ENCODE peak calls at places on chromosomes 6 and 20, in six cellular contexts. L, R, N, E, D and F are unnamed samples.

GRCh38 chr6:144883915-144884314 is 598.8 kb downstream of the UTRN start:
- DNase-seq in L (no peak), R (no peak), N (no peak), D (no peak), E (no peak), F (no peak)

GRCh38 chr20:14566505-14566904 is 229.1 kb upstream of the FLRT3 start:
- DNase-seq in N (peak; percentile 13), L (no peak), R (no peak), D (no peak), E (no peak), F (no peak)

GRCh38 chr20:3777726-3778629 is 3.3 kb downstream of the SPEF1 start:
- DNase-seq in E (peak; percentile 11), R (peak; percentile 85), N (peak; percentile 24), L (peak; percentile 73), D (peak; percentile 95), F (no peak)

GRCh38 chr6:100622907-100623692 is 158.4 kb upstream of the SIM1 start:
- DNase-seq in L (no peak), R (no peak), D (no peak), N (no peak), E (peak; percentile 43), F (peak; percentile 16)

GRCh38 chr6:143258945-143259344 is 191.6 kb downstream of the ADAT2 start:
- DNase-seq in R (no peak), L (no peak), N (no peak), E (no peak), D (no peak), F (no peak)

GRCh38 chr6:56357616-56358373 is 110.4 kb upstream of the COL21A1 start:
- DNase-seq in E (peak; percentile 24), L (no peak), R (no peak), D (no peak), N (peak; percentile 70), F (no peak)

GRCh38 chr6:166736606-166737005 is 109.6 kb upstream of the RPS6KA2 start:
- DNase-seq in R (no peak), N (peak; percentile 80), E (peak; percentile 71), D (peak; percentile 31), L (no peak), F (peak; percentile 42)

GRCh38 chr6:161844804-161845203 is 570.9 kb upstream of the AGPAT4 start:
- DNase-seq in N (no peak), L (no peak), D (no peak), R (no peak), E (no peak), F (no peak)

GRCh38 chr20:57409672-57410397 is 18.6 kb downstream of the RBM38 start:
- DNase-seq in R (no peak), E (no peak), D (no peak), N (no peak), L (no peak), F (no peak)

GRCh38 chr6:27143474-27144026 is 104.0 kb upstream of the PRSS16 start:
- DNase-seq in D (no peak), E (no peak), R (no peak), L (no peak), N (no peak), F (no peak)

GRCh38 chr6:27146706-27147507 is 100.6 kb upstream of the PRSS16 start:
- DNase-seq in L (peak; percentile 67), D (peak; percentile 97), N (peak; percentile 98), E (peak; percentile 99), R (peak; percentile 98), F (peak; percentile 100)

GRCh38 chr6:27145731-27146455 is 101.6 kb upstream of the PRSS16 start:
- DNase-seq in N (peak; percentile 84), R (peak; percentile 85), D (peak; percentile 96), E (peak; percentile 80), L (peak; percentile 86), F (no peak)

GRCh38 chr6:27141472-27142015 is 106.0 kb upstream of the PRSS16 start:
- DNase-seq in R (no peak), L (no peak), N (no peak), E (no peak), D (no peak), F (no peak)

GRCh38 chr6:27144740-27145079 is 102.8 kb upstream of the PRSS16 start:
- DNase-seq in L (no peak), D (no peak), E (no peak), N (no peak), R (no peak), F (no peak)
- H3K4me3 ChIP-seq in L (peak overlapping the region; percentile 62), D (no peak overlapping the region), E (peak overlapping the region; percentile 74), N (peak overlapping the region; percentile 82), R (peak overlapping the region; percentile 82), F (peak overlapping the region; percentile 94)

GRCh38 chr6:86147859-86148258 is 505.2 kb upstream of the SYNCRIP start:
- DNase-seq in N (no peak), D (no peak), E (no peak), R (peak; percentile 21), L (no peak), F (no peak)
- TF ChIP-seq CTCF in N (no peak), D (no peak), E (no peak), R (no peak), L (no peak), F (no peak)

GRCh38 chr6:141303907-141304306 is 828.8 kb upstream of the GJE1 start:
- DNase-seq in L (no peak), N (no peak), D (no peak), R (no peak), E (no peak), F (no peak)

GRCh38 chr6:141307309-141307998 is 825.3 kb upstream of the GJE1 start:
- DNase-seq in N (no peak), L (no peak), E (no peak), R (no peak), D (no peak), F (no peak)

GRCh38 chr6:141301779-141302178 is 830.9 kb upstream of the GJE1 start:
- DNase-seq in N (no peak), R (no peak), L (no peak), E (no peak), D (no peak), F (no peak)
- H3K4me3 ChIP-seq in N (no peak overlapping the region), R (no peak overlapping the region), L (no peak overlapping the region), E (no peak overlapping the region), D (no peak overlapping the region), F (no peak overlapping the region)

GRCh38 chr6:21271431-21272155 is 322.0 kb upstream of the SOX4 start:
- DNase-seq in R (peak; percentile 27), L (no peak), D (no peak), E (no peak), N (no peak), F (no peak)
- TF ChIP-seq CTCF in R (peak; percentile 28), L (no peak), D (no peak), E (peak; percentile 7), N (no peak), F (no peak)

GRCh38 chr6:158561938-158562337 is 2.0 kb downstream of the TMEM181 start:
- DNase-seq in N (no peak), D (peak; percentile 58), L (no peak), E (no peak), R (no peak), F (no peak)
- H3K4me3 ChIP-seq in N (peak overlapping the region; percentile 89), D (no peak overlapping the region), L (no peak overlapping the region), E (peak overlapping the region; percentile 82), R (no peak overlapping the region), F (no peak overlapping the region)